ENCODE peak calls at places on chromosomes 6 and 20, in nine cellular contexts. F is H1; V is heart right ventricle; H is tibial nerve; Q is neural crest cell; P is HFFc6; K is substantia nigra; C is aorta; R is stimulated activated CD8-positive, alpha-beta memory T cell treated with anti-CD3 and anti-CD28 coated beads, Interleukin-15, amount 100 ng/mL, for 24 hours. A is an unnamed sample.
A peak's percentile ranks its signal among the peaks of the same experiment; 100 is the strongest.

GRCh38 chr6:40914005-40914404 is 125.0 kb downstream of the UNC5CL start:
- DNase-seq in F (no peak), V (no peak), H (no peak), Q (no peak), P (no peak), K (no peak), C (no peak), R (no peak), A (no peak)

GRCh38 chr6:87879144-87879861 is 168.3 kb upstream of the SPACA1 start:
- DNase-seq in F (no peak), V (no peak), H (no peak), Q (no peak), P (no peak), K (no peak), C (no peak), R (no peak), A (no peak)

GRCh38 chr6:89999995-90000825 is 105.9 kb downstream of the GJA10 start:
- DNase-seq in F (no peak), V (peak; percentile 11), H (no peak), Q (no peak), P (no peak), K (no peak), C (no peak), R (no peak), A (peak; percentile 36)

GRCh38 chr20:52321396-52321795 is 129.8 kb upstream of the ZFP64 start:
- DNase-seq in F (no peak), V (no peak), H (no peak), Q (no peak), P (no peak), K (no peak), C (no peak), R (no peak), A (no peak)

GRCh38 chr6:347951-348859 is 43.3 kb upstream of the IRF4 start:
- DNase-seq in F (no peak), V (no peak), H (no peak), Q (no peak), P (no peak), K (no peak), C (no peak), R (no peak), A (no peak)

GRCh38 chr20:55533601-55534000 is 471.7 kb downstream of the CBLN4 start:
- DNase-seq in F (no peak), V (no peak), H (no peak), Q (no peak), P (no peak), K (no peak), C (no peak), R (no peak), A (no peak)

GRCh38 chr6:170221052-170221752 is 69.7 kb downstream of the DLL1 start:
- DNase-seq in F (no peak), V (no peak), H (no peak), Q (no peak), P (no peak), K (no peak), C (no peak), R (no peak), A (peak; percentile 8)

GRCh38 chr20:62717933-62718332 is 9.3 kb downstream of the NTSR1 start:
- DNase-seq in F (no peak), V (no peak), H (no peak), Q (no peak), P (no peak), K (no peak), C (no peak), R (no peak), A (no peak)

GRCh38 chr20:31720486-31721407 is 1.9 kb downstream of the BCL2L1 start:
- DNase-seq in F (no peak), V (no peak), H (no peak), Q (no peak), P (no peak), K (peak; percentile 65), C (no peak), R (no peak), A (peak; percentile 57)

GRCh38 chr6:6699741-6700367 is 111.3 kb downstream of the LY86 start:
- DNase-seq in F (no peak), V (peak; percentile 90), H (peak; percentile 72), Q (no peak), P (peak; percentile 95), K (peak; percentile 29), C (peak; percentile 85), R (no peak), A (no peak)

GRCh38 chr6:124535299-124535698 is 426.9 kb upstream of the RNF217 start:
- DNase-seq in F (no peak), V (no peak), H (no peak), Q (no peak), P (no peak), K (no peak), C (no peak), R (no peak), A (no peak)

GRCh38 chr20:38833857-38834164 is 28.3 kb downstream of the PPP1R16B start:
- DNase-seq in F (no peak), V (no peak), H (no peak), Q (no peak), P (no peak), K (no peak), C (no peak), R (no peak), A (peak; percentile 70)

GRCh38 chr6:57097596-57097995 is 7.6 kb downstream of the ZNF451 start:
- DNase-seq in F (no peak), V (no peak), H (no peak), Q (no peak), P (peak; percentile 26), K (no peak), C (no peak), R (no peak), A (no peak)

GRCh38 chr6:159929819-159930218 is 39.0 kb downstream of the MAS1 start:
- DNase-seq in F (no peak), V (peak; percentile 36), H (no peak), Q (no peak), P (no peak), K (no peak), C (peak; percentile 80), R (no peak), A (peak; percentile 37)

GRCh38 chr20:25629816-25630499 is 6.1 kb upstream of the NANP start:
- DNase-seq in F (no peak), V (no peak), H (no peak), Q (no peak), P (peak; percentile 60), K (no peak), C (no peak), R (no peak), A (no peak)

GRCh38 chr20:6053776-6054688 is at the start of gene LRRN4:
- DNase-seq in F (no peak), V (no peak), H (no peak), Q (no peak), P (no peak), K (no peak), C (no peak), R (no peak), A (no peak)

GRCh38 chr20:63309261-63310071 is 16.5 kb downstream of the COL20A1 start:
- DNase-seq in F (no peak), V (peak; percentile 30), H (no peak), Q (peak; percentile 64), P (no peak), K (no peak), C (no peak), R (no peak), A (peak; percentile 44)

GRCh38 chr20:50115591-50116367 is 2.8 kb upstream of the UBE2V1 start:
- DNase-seq in F (peak; percentile 81), V (peak; percentile 98), H (peak; percentile 97), Q (peak; percentile 82), P (peak; percentile 95), K (peak; percentile 95), C (peak; percentile 99), R (peak; percentile 65), A (peak; percentile 96)

GRCh38 chr6:166825553-166826145 is 130.7 kb downstream of the RNASET2 start:
- DNase-seq in F (no peak), V (no peak), H (no peak), Q (no peak), P (peak; percentile 60), K (no peak), C (no peak), R (no peak), A (no peak)

GRCh38 chr6:159119835-159120234 is 49.4 kb upstream of the FNDC1 start:
- DNase-seq in F (no peak), V (no peak), H (no peak), Q (no peak), P (no peak), K (no peak), C (no peak), R (no peak), A (no peak)

GRCh38 chr20:20215976-20216727 is 151.8 kb upstream of the INSM1 start:
- DNase-seq in F (no peak), V (peak; percentile 66), H (no peak), Q (no peak), P (no peak), K (no peak), C (no peak), R (no peak), A (no peak)

GRCh38 chr6:75363304-75363703 is 78.7 kb upstream of the TMEM30A start:
- DNase-seq in F (no peak), V (no peak), H (no peak), Q (no peak), P (no peak), K (no peak), C (no peak), R (no peak), A (no peak)

GRCh38 chr6:139131736-139132285 is 3.1 kb upstream of the HECA start:
- DNase-seq in F (no peak), V (no peak), H (no peak), Q (no peak), P (no peak), K (no peak), C (no peak), R (no peak), A (no peak)

GRCh38 chr20:25250508-25250907 is 2.6 kb downstream of the PYGB start:
- DNase-seq in F (no peak), V (no peak), H (no peak), Q (no peak), P (no peak), K (no peak), C (no peak), R (no peak), A (no peak)

A was measured in activated CD8-positive, alpha-beta T cell treated with anti-CD3 and anti-CD28 coated beads for 36 hours.